ENCODE peak calls at places on chromosome 1, in eight cellular contexts. R is mucosa of descending colon, B is HL-60, V is A673, S is HFF-Myc, C is HCT116, G is tibial artery, Q is left ventricle myocardium inferior. O is an unnamed sample.

GRCh38 chr1:181113061-181113695 is 24.7 kb downstream of the IER5 start:
- DNase-seq in G (no peak), C (peak), B (no peak), S (no peak), Q (no peak), V (no peak), R (no peak), O (no peak)

GRCh38 chr1:2564006-2564814 is 8.0 kb downstream of the TNFRSF14 start:
- DNase-seq in V (no peak), B (no peak), Q (no peak), G (no peak), S (no peak), R (peak), C (no peak), O (no peak)

GRCh38 chr1:198679535-198680173 is 40.8 kb downstream of the PTPRC start:
- DNase-seq in R (peak), V (no peak), B (no peak), Q (no peak), C (no peak), S (no peak), G (no peak), O (no peak)

GRCh38 chr1:218741852-218742251 is 396.7 kb downstream of the TGFB2 start:
- DNase-seq in V (no peak), Q (no peak), C (no peak), R (no peak), S (no peak), B (no peak), G (no peak), O (no peak)

GRCh38 chr1:212664409-212665199 is 35.0 kb downstream of the BATF3 start:
- DNase-seq in C (no peak), R (no peak), G (no peak), Q (no peak), B (no peak), V (no peak), S (no peak), O (no peak)

GRCh38 chr1:210683403-210684047 is 354.8 kb downstream of the HHAT start:
- DNase-seq in Q (no peak), C (no peak), G (no peak), R (no peak), B (no peak), V (no peak), S (no peak), O (no peak)

GRCh38 chr1:10208537-10208936 is 1.8 kb upstream of the KIF1B start:
- DNase-seq in G (no peak), R (no peak), V (no peak), C (no peak), B (peak), Q (no peak), S (no peak), O (no peak)

GRCh38 chr1:23282967-23283366 is 61.1 kb downstream of the HNRNPR start:
- DNase-seq in B (no peak), G (no peak), R (no peak), V (peak), C (no peak), S (peak), Q (no peak), O (no peak)

GRCh38 chr1:222461941-222462340 is 86.0 kb downstream of the HHIPL2 start:
- DNase-seq in Q (no peak), S (no peak), B (no peak), V (no peak), C (no peak), R (no peak), G (no peak), O (no peak)

GRCh38 chr1:26288311-26288941 is 8.5 kb downstream of the SH3BGRL3 start:
- DNase-seq in B (peak), R (peak), S (no peak), G (no peak), Q (no peak), C (no peak), V (no peak), O (no peak)

GRCh38 chr1:27885114-27885528 is 12.8 kb downstream of the THEMIS2 start:
- DNase-seq in G (no peak), B (peak), Q (peak), R (no peak), V (no peak), S (no peak), C (no peak), O (no peak)

GRCh38 chr1:217138839-217139466 is 415.7 kb upstream of the ESRRG start:
- DNase-seq in R (no peak), G (no peak), Q (no peak), B (no peak), S (no peak), V (no peak), C (no peak), O (no peak)

GRCh38 chr1:22637952-22638445 is 1.6 kb downstream of the C1QA start:
- DNase-seq in S (no peak), R (no peak), C (no peak), Q (no peak), B (no peak), V (no peak), G (no peak), O (no peak)

GRCh38 chr1:99680258-99680657 is 34.3 kb downstream of the PALMD start:
- DNase-seq in V (no peak), Q (no peak), S (no peak), C (no peak), R (no peak), G (no peak), B (no peak), O (no peak)

GRCh38 chr1:15272009-15272781 is 25.2 kb downstream of the FHAD1 start:
- DNase-seq in R (peak), V (peak), S (peak), B (peak), G (peak), Q (peak), C (peak), O (no peak)

GRCh38 chr1:234608026-234608719 is 1.8 kb downstream of the IRF2BP2 start:
- DNase-seq in B (peak), Q (peak), G (peak), R (peak), V (peak), S (peak), C (no peak), O (peak)

DNA sequence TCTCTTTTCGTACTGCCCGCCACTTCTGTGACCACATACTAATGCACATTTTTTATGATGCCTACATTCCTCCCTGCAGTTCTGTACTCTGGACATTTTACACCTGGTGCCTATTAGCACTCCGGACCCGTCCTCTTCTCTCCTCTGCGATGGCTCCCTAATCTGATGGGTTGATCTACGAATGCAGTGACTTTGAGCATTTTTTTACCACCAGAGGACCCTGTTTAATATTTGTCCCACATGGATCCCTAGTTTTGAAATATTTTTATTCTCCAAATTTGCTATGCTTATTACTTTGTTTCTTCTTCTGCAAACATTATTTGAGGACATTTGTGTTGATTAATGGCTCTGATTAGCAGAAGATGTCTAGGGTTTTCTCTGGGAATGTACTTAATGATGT is 5.2 kb downstream of the PPFIA4 start:
- DNase-seq in G (no peak), R (no peak), V (peak), C (no peak), S (no peak), B (no peak), Q (no peak), O (no peak)
- TF ChIP-seq CTCF in G (no peak), R (no peak), V (peak), C (peak), S (peak), B (peak), Q (no peak), O (peak)

GRCh38 chr1:46653405-46653853 is 14.7 kb downstream of the ATPAF1 start:
- DNase-seq in R (no peak), B (no peak), G (no peak), V (no peak), S (peak), C (no peak), Q (no peak), O (no peak)
- H3K4me3 ChIP-seq in R (no peak), B (no peak), G (no peak), V (no peak), S (no peak), C (no peak), Q (no peak), O (no peak)

DNA sequence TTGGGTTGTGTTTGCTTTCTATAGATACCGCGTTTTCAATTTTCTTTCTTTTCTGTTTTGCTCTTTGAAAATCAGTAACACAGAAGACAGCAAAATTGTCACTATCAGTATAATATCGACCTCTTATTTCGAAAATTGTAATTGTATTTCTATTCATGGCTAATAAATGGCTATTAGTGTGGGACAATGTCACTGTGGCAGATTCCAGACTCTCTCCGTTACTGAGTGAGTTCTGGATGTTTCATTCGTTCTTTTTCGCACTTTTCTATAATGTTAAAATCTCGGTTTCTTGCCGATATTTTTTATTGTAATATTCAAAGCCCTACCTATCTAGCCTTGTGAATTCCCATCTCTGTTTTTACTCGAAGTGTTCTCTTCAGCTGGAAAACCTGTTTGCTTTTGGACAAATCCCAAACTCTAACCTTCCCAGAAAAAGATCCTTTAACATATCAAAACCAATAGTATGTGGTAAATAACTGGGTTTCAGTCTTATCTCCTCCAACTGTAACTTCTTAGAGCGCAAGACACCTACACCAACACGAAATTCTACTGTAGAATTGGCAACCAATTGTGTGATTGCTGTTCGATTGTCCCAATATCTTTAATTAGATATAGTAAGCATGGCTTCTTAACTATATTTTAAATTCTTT is 6.0 kb upstream of the MPZL1 start:
- DNase-seq in C (no peak), G (no peak), Q (no peak), B (no peak), S (no peak), R (no peak), V (no peak), O (no peak)
- TF ChIP-seq CTCF in C (no peak), G (no peak), Q (peak), B (no peak), S (no peak), R (no peak), V (no peak), O (no peak)

GRCh38 chr1:42941640-42942330 is 16.9 kb downstream of the SLC2A1 start:
- DNase-seq in G (peak), B (no peak), Q (peak), R (peak), S (peak), V (peak), C (peak), O (no peak)
- H3K4me3 ChIP-seq in G (no peak), B (no peak), Q (no peak), R (no peak), S (no peak), V (no peak), C (peak), O (no peak)

DNA sequence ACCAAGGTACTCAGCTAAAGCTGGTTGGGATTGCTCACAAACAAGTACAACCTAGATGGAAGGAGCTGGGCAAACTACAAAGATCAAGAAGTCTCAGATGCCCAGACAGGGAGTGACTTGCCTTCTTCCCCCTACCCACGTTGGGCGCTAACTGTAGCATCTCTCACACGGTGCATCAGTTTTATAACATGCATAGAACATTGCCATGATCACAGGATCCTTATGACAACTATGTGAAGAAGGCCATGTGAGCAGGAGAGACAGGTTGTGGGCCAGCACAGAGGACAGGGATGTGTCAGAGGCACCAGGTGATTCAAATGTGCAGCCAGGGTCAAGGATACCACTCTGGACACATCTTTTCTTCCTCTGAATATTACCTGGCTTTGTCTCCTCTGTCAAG is 28.3 kb upstream of the CYP4B1 start:
- DNase-seq in V (no peak), G (no peak), S (no peak), B (no peak), R (no peak), C (no peak), Q (no peak), O (no peak)
- TF ChIP-seq CTCF in V (no peak), G (no peak), S (no peak), B (no peak), R (no peak), C (no peak), Q (no peak), O (no peak)

GRCh38 chr1:31773861-31774260 is 9.7 kb upstream of the ADGRB2 start:
- DNase-seq in R (no peak), B (no peak), S (no peak), G (no peak), V (no peak), Q (no peak), C (no peak), O (no peak)

GRCh38 chr1:31769720-31770390 is 5.7 kb upstream of the ADGRB2 start:
- DNase-seq in V (no peak), S (no peak), C (no peak), B (no peak), G (no peak), Q (peak), R (no peak), O (no peak)

GRCh38 chr1:31775170-31775569 is 11.0 kb upstream of the ADGRB2 start:
- DNase-seq in S (no peak), V (no peak), G (no peak), R (no peak), Q (no peak), B (no peak), C (no peak), O (no peak)

GRCh38 chr1:31771891-31772668 is 7.9 kb upstream of the ADGRB2 start:
- DNase-seq in R (no peak), Q (no peak), B (no peak), G (no peak), S (no peak), V (no peak), C (no peak), O (no peak)

GRCh38 chr1:31772669-31773248 is 8.6 kb upstream of the ADGRB2 start:
- DNase-seq in V (no peak), Q (no peak), R (no peak), S (no peak), G (no peak), B (no peak), C (no peak), O (no peak)
- H3K4me3 ChIP-seq in V (no peak), Q (peak), R (no peak), S (peak), G (no peak), B (no peak), C (no peak), O (no peak)

DNA sequence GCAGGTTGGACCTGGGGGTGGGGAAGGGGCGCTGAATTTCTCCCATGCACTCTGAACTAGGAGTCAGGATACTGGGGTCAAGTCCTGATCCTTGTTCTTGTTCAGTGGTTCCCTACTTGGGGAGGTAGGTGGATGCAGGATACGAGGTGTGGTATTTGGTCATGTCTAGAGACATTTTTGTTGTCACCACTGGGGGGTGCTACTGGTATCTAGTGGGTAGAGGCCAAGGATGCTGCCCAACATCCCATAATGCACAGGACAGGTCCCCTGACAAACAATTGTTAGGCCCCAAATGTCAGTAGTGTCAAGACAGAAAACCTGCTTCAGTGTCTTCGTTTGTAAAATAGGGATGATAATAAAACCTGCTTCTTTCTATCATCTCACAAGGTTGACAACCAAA is 259.0 kb upstream of the FOXD3 start:
- DNase-seq in B (no peak), R (no peak), C (no peak), S (no peak), G (no peak), Q (no peak), V (peak), O (no peak)
- TF ChIP-seq CTCF in B (no peak), R (no peak), C (peak), S (no peak), G (no peak), Q (no peak), V (peak), O (peak)